ENCODE peak calls at places on chromosomes 11 and 22, in eight cellular contexts. Z is ascending aorta, C is heart right ventricle, J is PC-3, B is tibial artery, A is GM23338, F is cardiac muscle cell, V is A549. M is an unnamed sample.

GRCh38 chr11:28679795-28680194 is 571.6 kb downstream of the METTL15 start:
- DNase-seq in C (no peak), B (no peak), F (no peak), V (no peak), J (no peak), A (no peak), Z (no peak), M (no peak)

GRCh38 chr22:48287031-48287430 is 1524.6 kb downstream of the TBC1D22A start:
- DNase-seq in A (no peak), B (no peak), J (no peak), V (no peak), F (no peak), Z (no peak), C (no peak), M (no peak)

GRCh38 chr11:11075515-11076171 is 217.8 kb upstream of the ZBED5 start:
- DNase-seq in F (peak; percentile 17), B (no peak), C (no peak), V (no peak), Z (no peak), A (peak; percentile 27), J (peak; percentile 17), M (no peak)

GRCh38 chr11:125348704-125349635 is 147.1 kb downstream of the FEZ1 start:
- DNase-seq in Z (peak; percentile 69), F (peak; percentile 61), J (peak; percentile 60), V (peak; percentile 38), B (no peak), C (peak; percentile 50), A (peak; percentile 85), M (peak; percentile 60)

GRCh38 chr11:68251770-68252169 is 20.0 kb downstream of the C11orf24 start:
- DNase-seq in Z (no peak), V (no peak), B (no peak), C (no peak), F (no peak), A (no peak), J (no peak), M (no peak)

GRCh38 chr11:122468965-122469364 is 186.6 kb upstream of the UBASH3B start:
- DNase-seq in J (no peak), B (no peak), F (peak; percentile 30), A (no peak), Z (no peak), C (no peak), V (no peak), M (no peak)

GRCh38 chr22:32050678-32051515 is 7.8 kb downstream of the SLC5A1 start:
- DNase-seq in J (peak; percentile 88), V (peak; percentile 40), Z (no peak), C (peak; percentile 23), F (no peak), A (peak; percentile 58), B (no peak), M (no peak)

GRCh38 chr11:76602431-76602861 is 68.1 kb downstream of the LRRC32 start:
- DNase-seq in V (no peak), F (no peak), B (peak; percentile 70), J (no peak), C (peak; percentile 63), Z (peak; percentile 68), A (no peak), M (peak; percentile 86)

GRCh38 chr11:13850256-13851010 is 112.1 kb upstream of the SPON1 start:
- DNase-seq in F (no peak), C (no peak), V (no peak), A (no peak), J (no peak), Z (no peak), B (no peak), M (no peak)

GRCh38 chr11:76591416-76591815 is 79.1 kb downstream of the LRRC32 start:
- DNase-seq in Z (no peak), J (no peak), B (no peak), A (no peak), V (no peak), F (no peak), C (no peak), M (peak; percentile 85)

GRCh38 chr22:42764895-42765363 is 44.3 kb upstream of the A4GALT start:
- DNase-seq in J (no peak), C (no peak), Z (no peak), F (no peak), A (no peak), B (no peak), V (no peak), M (no peak)

GRCh38 chr11:65112551-65113360 is 1.1 kb downstream of the TM7SF2 start:
- DNase-seq in A (peak; percentile 78), C (peak; percentile 50), Z (peak; percentile 79), B (no peak), V (peak; percentile 64), J (peak; percentile 67), F (peak; percentile 73), M (peak; percentile 88)

GRCh38 chr11:65113361-65113756 is 1.7 kb downstream of the TM7SF2 start:
- DNase-seq in F (no peak), B (no peak), V (no peak), J (peak; percentile 39), A (no peak), Z (no peak), C (no peak), M (no peak)

GRCh38 chr11:65114538-65115171 is 2.8 kb downstream of the ZNHIT2 start:
- DNase-seq in B (no peak), Z (no peak), V (no peak), C (no peak), A (no peak), J (no peak), F (no peak), M (no peak)

GRCh38 chr11:65112226-65112550 is 516 bp downstream of the TM7SF2 start:
- DNase-seq in V (no peak), F (no peak), Z (no peak), A (peak; percentile 64), C (no peak), B (no peak), J (no peak), M (no peak)

DNA sequence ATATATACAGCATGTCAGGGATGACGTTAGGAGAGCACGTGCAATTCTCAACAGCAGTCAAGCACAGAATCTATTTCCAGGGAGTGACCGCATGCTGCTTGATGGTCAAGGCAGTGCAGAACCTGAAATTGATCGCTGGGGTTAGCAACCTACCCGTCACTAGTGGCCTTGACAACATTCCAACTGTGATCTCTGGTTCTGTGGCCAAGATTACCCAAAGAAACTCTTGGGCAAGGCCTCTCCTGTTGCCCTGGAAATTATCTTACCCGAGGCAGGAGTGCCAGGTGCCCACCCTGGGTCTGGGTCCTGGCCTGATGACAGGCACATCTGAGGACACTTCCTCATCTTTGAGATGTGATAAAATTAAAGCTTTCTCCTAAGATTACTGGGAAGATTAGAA is 2.2 kb downstream of the TM7SF2 start:
- DNase-seq in C (no peak), B (no peak), V (no peak), J (no peak), F (no peak), Z (no peak), A (no peak), M (no peak)
- H3K4me3 ChIP-seq in C (no peak overlapping the region), B (no peak overlapping the region), V (no peak overlapping the region), J (no peak overlapping the region), F (no peak overlapping the region), Z (no peak overlapping the region), A (peak overlapping the region; percentile 99), M (no peak overlapping the region)

GRCh38 chr11:118893662-118894061 is 10.0 kb downstream of the CXCR5 start:
- DNase-seq in J (no peak), B (peak; percentile 72), C (no peak), F (no peak), V (no peak), A (no peak), Z (no peak), M (no peak)
- H3K4me1 ChIP-seq in J (peaks cover 2% of the 10 kb centered on the region), B (peaks cover 23% of the 10 kb centered on the region), C (peaks cover 14% of the 10 kb centered on the region), F (peaks cover 13% of the 10 kb centered on the region), V (peaks cover 18% of the 10 kb centered on the region), A (peaks cover 27% of the 10 kb centered on the region), Z (peaks cover 13% of the 10 kb centered on the region), M (peaks cover 7% of the 10 kb centered on the region)

DNA sequence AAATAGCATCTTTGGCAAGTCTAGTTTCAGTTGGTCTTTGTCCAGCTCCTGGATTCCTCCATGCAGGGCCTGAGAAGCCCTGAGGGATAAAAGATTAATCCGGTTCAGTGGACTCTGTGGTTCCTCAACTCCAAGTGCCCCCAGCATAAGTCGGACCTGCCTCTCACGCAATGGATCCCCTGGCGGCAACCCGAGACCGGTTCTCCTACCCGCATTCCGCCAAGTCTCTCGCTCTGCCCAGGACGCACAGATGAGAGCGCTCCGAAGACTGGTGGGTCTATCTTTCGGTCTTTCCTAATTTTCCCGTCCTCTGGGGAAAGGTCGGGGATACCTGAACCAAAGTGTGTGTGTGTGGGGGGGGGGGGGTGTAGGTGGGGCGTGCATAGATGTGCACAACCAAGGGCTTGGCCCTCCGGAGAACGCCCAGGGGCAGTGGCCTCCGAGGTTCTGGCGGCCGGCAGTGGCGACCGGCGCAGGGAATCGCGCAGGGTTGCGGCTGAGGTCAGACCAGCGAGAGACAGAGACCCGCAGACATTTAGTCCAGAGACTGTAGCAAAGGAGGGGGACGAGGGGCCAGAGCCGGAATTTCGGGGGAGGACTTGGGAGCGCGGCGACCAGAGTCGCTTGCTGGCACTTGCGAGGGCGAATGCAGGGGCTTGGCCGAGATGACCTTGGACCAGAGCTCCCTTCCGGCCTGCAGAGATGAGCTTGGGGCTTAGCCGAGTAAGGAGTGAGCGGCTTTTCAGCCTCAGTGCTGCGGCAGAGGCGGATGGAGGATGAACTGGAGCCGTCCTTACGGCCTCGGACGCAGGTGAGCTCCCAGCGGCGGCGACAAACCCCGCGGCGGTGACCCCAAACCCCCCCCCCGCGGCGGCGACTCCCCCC is 712 bp upstream of the SLC2A11 start:
- DNase-seq in C (peak; percentile 44), F (peak; percentile 63), J (no peak), B (no peak), V (peak; percentile 28), A (peak; percentile 83), Z (no peak), M (peak; percentile 46)
- TF ChIP-seq CTCF in C (no peak), F (no peak), J (no peak), B (no peak), V (no peak), A (no peak), Z (no peak), M (no peak)

GRCh38 chr11:808427-809286 is 1.1 kb upstream of the RPLP2 start:
- DNase-seq in V (peak; percentile 83), C (no peak), J (no peak), Z (peak; percentile 93), B (no peak), F (no peak), A (no peak), M (no peak)

GRCh38 chr11:812390-812789 is 2.6 kb downstream of the RPLP2 start:
- DNase-seq in Z (no peak), J (no peak), F (no peak), V (no peak), B (no peak), A (no peak), C (no peak), M (no peak)

GRCh38 chr11:809287-810039 is at the start of gene RPLP2:
- DNase-seq in B (peak; percentile 98), V (peak; percentile 93), F (peak; percentile 97), A (peak; percentile 97), J (peak; percentile 99), Z (peak; percentile 99), C (peak; percentile 98), M (peak; percentile 99)

GRCh38 chr11:811446-812245 is 1.9 kb downstream of the RPLP2 start:
- DNase-seq in B (no peak), F (no peak), V (no peak), J (no peak), C (no peak), Z (no peak), A (no peak), M (peak; percentile 40)

DNA sequence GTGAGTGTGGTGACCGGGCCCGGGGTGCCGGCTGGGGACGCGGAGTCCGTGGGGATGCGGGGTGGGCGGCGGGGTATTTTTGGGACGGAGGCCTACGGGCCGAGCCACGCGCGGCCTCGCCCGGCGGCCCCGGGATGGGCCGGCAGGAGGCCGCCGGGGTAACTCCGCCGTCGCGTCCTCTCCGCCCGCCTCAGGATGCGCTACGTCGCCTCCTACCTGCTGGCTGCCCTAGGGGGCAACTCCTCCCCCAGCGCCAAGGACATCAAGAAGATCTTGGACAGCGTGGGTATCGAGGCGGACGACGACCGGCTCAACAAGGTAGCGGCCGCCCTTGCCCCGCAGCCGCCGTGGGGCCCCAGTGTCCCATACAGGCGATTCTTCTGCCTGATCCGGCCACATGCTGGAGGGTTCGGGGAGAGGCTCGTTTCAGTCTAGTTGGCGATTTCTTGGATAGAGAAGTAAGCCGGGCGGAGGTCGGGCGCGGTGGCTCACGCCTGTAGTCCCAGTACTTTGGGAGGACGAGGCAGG is 337 bp downstream of the RPLP2 start:
- DNase-seq in Z (no peak), B (no peak), J (no peak), C (no peak), A (no peak), V (no peak), F (no peak), M (peak; percentile 43)
- H3K4me3 ChIP-seq in Z (peak overlapping the region; percentile 97), B (peak overlapping the region; percentile 86), J (peak overlapping the region; percentile 93), C (peak overlapping the region; percentile 93), A (peak overlapping the region; percentile 98), V (peak overlapping the region; percentile 94), F (peak overlapping the region; percentile 93), M (peak overlapping the region; percentile 78)